ENCODE peak calls at places on chromosomes 1 and 21, in six cellular contexts. One of them, this sample, is unnamed.
A peak's percentile ranks its signal among the peaks of the same experiment; 100 is the strongest.

GRCh38 chr1:67908260-67908936 is 75.1 kb upstream of the GNG12 start:
- DNase-seq in ovary: no peak
- DNase-seq in endothelial cell of umbilical vein: peak; percentile 65
- DNase-seq in body of pancreas: no peak
- DNase-seq in A549: no peak
- DNase-seq in IMR-90: peak; percentile 7
- DNase-seq in this sample: no peak

GRCh38 chr1:23224721-23225648 is 7.7 kb upstream of the HTR1D start:
- DNase-seq in endothelial cell of umbilical vein: peak; percentile 78
- DNase-seq in A549: no peak
- DNase-seq in IMR-90: peak; percentile 64
- DNase-seq in ovary: no peak
- DNase-seq in body of pancreas: no peak
- DNase-seq in this sample: no peak

GRCh38 chr21:45830221-45830640 is 151.3 kb upstream of the COL6A1 start:
- DNase-seq in A549: no peak
- DNase-seq in endothelial cell of umbilical vein: no peak
- DNase-seq in ovary: no peak
- DNase-seq in IMR-90: no peak
- DNase-seq in body of pancreas: no peak
- DNase-seq in this sample: no peak

GRCh38 chr1:57307382-57307781 is 116.5 kb downstream of the DAB1 start:
- DNase-seq in body of pancreas: no peak
- DNase-seq in IMR-90: no peak
- DNase-seq in endothelial cell of umbilical vein: no peak
- DNase-seq in ovary: no peak
- DNase-seq in A549: no peak
- DNase-seq in this sample: no peak

GRCh38 chr1:2381741-2382620 is 9.4 kb downstream of the MORN1 start:
- DNase-seq in body of pancreas: peak; percentile 80
- DNase-seq in endothelial cell of umbilical vein: peak; percentile 65
- DNase-seq in A549: peak; percentile 89
- DNase-seq in IMR-90: peak; percentile 70
- DNase-seq in ovary: peak; percentile 84
- DNase-seq in this sample: peak; percentile 79

GRCh38 chr1:48776400-48777218 is at the start of gene BEND5:
- DNase-seq in A549: no peak
- DNase-seq in ovary: peak; percentile 60
- DNase-seq in endothelial cell of umbilical vein: no peak
- DNase-seq in body of pancreas: peak; percentile 54
- DNase-seq in IMR-90: peak; percentile 23
- DNase-seq in this sample: peak; percentile 33

GRCh38 chr1:6083801-6084467 is 38.2 kb downstream of the KCNAB2 start:
- DNase-seq in A549: no peak
- DNase-seq in ovary: no peak
- DNase-seq in body of pancreas: no peak
- DNase-seq in IMR-90: peak; percentile 20
- DNase-seq in endothelial cell of umbilical vein: no peak
- DNase-seq in this sample: no peak

GRCh38 chr1:62908168-62908567 is 124.2 kb downstream of the ATG4C start:
- DNase-seq in A549: no peak
- DNase-seq in IMR-90: no peak
- DNase-seq in ovary: no peak
- DNase-seq in endothelial cell of umbilical vein: no peak
- DNase-seq in body of pancreas: no peak
- DNase-seq in this sample: no peak

GRCh38 chr1:119435061-119435460 is 20.1 kb downstream of the HSD3B2 start:
- DNase-seq in A549: no peak
- DNase-seq in endothelial cell of umbilical vein: no peak
- DNase-seq in IMR-90: no peak
- DNase-seq in body of pancreas: no peak
- DNase-seq in ovary: no peak
- DNase-seq in this sample: no peak

GRCh38 chr21:27513825-27514224 is 546.9 kb upstream of the ADAMTS5 start:
- DNase-seq in ovary: no peak
- DNase-seq in endothelial cell of umbilical vein: peak; percentile 11
- DNase-seq in IMR-90: no peak
- DNase-seq in body of pancreas: no peak
- DNase-seq in A549: no peak
- DNase-seq in this sample: no peak

GRCh38 chr1:11804666-11805453 is 904 bp downstream of the MTHFR start:
- DNase-seq in IMR-90: peak; percentile 56
- DNase-seq in body of pancreas: peak; percentile 55
- DNase-seq in endothelial cell of umbilical vein: peak; percentile 31
- DNase-seq in ovary: peak; percentile 84
- DNase-seq in A549: no peak
- DNase-seq in this sample: peak; percentile 59

GRCh38 chr21:33897098-33897497 is 18.5 kb downstream of the ATP5PO start:
- DNase-seq in A549: no peak
- DNase-seq in body of pancreas: no peak
- DNase-seq in ovary: no peak
- DNase-seq in IMR-90: no peak
- DNase-seq in endothelial cell of umbilical vein: no peak
- DNase-seq in this sample: no peak

GRCh38 chr1:221161571-221162041 is 282.4 kb downstream of the HLX start:
- DNase-seq in endothelial cell of umbilical vein: peak; percentile 94
- DNase-seq in IMR-90: peak; percentile 13
- DNase-seq in body of pancreas: no peak
- DNase-seq in ovary: no peak
- DNase-seq in A549: no peak
- DNase-seq in this sample: no peak

GRCh38 chr1:204507317-204508105 is 8.7 kb upstream of the MDM4 start:
- DNase-seq in ovary: peak; percentile 22
- DNase-seq in endothelial cell of umbilical vein: peak; percentile 36
- DNase-seq in body of pancreas: no peak
- DNase-seq in A549: peak; percentile 44
- DNase-seq in IMR-90: peak; percentile 22
- DNase-seq in this sample: no peak
- TF ChIP-seq POLR2A in ovary: no peak
- TF ChIP-seq POLR2A in endothelial cell of umbilical vein: no peak
- TF ChIP-seq POLR2A in body of pancreas: no peak
- TF ChIP-seq POLR2A in A549: no peak
- TF ChIP-seq POLR2A in IMR-90: no peak
- TF ChIP-seq POLR2A in this sample: no peak

DNA sequence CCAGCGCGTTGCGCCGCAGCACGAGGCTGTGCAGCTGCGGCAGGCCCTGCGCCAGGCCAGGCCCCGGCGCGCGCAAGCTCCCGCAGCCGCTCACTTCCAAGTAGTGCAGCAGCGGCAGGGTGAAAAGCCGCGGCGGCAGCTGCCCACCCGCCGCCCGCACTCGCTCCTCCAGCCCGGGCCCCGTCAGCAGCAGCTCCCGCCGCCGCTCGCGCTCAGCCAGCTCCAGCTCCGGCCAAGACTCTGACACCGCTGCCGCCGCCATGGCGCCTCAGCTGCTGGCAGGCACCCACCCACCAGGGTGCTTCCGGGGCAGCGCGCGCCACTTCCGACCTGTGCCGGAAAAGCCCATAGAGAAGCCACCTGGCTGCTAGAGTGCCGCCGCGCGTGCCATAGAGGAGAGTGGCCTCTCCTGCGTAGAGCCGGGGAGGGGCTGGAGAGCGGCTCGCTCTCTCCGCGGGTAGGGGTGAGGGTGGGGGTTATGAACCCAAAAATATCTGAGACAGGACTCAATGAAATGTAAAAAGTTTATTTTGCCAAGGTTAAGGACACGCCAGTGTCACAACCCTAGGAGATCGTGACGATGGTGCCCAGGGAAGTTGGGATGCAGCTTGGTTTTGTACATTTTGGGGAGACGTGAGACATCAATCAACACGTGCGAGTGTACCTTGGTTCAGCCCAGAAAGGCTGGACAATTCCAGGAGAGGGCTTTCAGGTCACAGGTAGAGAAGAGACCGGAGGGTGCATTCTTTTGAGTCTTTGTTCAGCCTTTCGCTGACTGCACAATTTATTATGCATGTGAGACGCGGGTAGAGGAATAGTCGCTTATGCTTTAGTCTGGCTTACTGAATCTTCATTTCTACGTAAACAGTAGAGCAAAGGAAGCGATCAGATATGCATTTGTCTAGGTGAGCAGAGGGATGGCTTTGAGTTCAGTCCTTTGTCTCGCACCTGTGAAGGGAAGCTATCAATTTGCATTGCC is at the start of gene LRRC47:
- DNase-seq in ovary: peak; percentile 90
- DNase-seq in body of pancreas: peak; percentile 94
- DNase-seq in endothelial cell of umbilical vein: peak; percentile 89
- DNase-seq in A549: peak; percentile 93
- DNase-seq in IMR-90: peak; percentile 87
- DNase-seq in this sample: peak; percentile 92
- TF ChIP-seq POLR2A in ovary: peak; percentile 45
- TF ChIP-seq POLR2A in body of pancreas: peak; percentile 81
- TF ChIP-seq POLR2A in endothelial cell of umbilical vein: peak; percentile 64
- TF ChIP-seq POLR2A in A549: peak; percentile 53
- TF ChIP-seq POLR2A in IMR-90: peak; percentile 76
- TF ChIP-seq POLR2A in this sample: no peak

GRCh38 chr1:183804382-183804781 is 538 bp upstream of the RGL1 start:
- DNase-seq in endothelial cell of umbilical vein: no peak
- DNase-seq in body of pancreas: no peak
- DNase-seq in IMR-90: no peak
- DNase-seq in ovary: peak; percentile 20
- DNase-seq in A549: no peak
- DNase-seq in this sample: no peak

GRCh38 chr1:183806086-183806485 is 1.2 kb downstream of the RGL1 start:
- DNase-seq in ovary: no peak
- DNase-seq in A549: no peak
- DNase-seq in endothelial cell of umbilical vein: peak; percentile 51
- DNase-seq in body of pancreas: no peak
- DNase-seq in IMR-90: peak; percentile 50
- DNase-seq in this sample: no peak

GRCh38 chr1:183806650-183807049 is 1.7 kb downstream of the RGL1 start:
- DNase-seq in IMR-90: no peak
- DNase-seq in ovary: no peak
- DNase-seq in endothelial cell of umbilical vein: no peak
- DNase-seq in A549: no peak
- DNase-seq in body of pancreas: no peak
- DNase-seq in this sample: no peak

GRCh38 chr1:183807549-183808168 is 2.7 kb downstream of the RGL1 start:
- DNase-seq in endothelial cell of umbilical vein: no peak
- DNase-seq in body of pancreas: no peak
- DNase-seq in IMR-90: peak; percentile 87
- DNase-seq in A549: no peak
- DNase-seq in ovary: no peak
- DNase-seq in this sample: no peak

GRCh38 chr1:183804916-183805734 is at the start of gene RGL1:
- DNase-seq in endothelial cell of umbilical vein: peak; percentile 89
- DNase-seq in A549: peak; percentile 25
- DNase-seq in ovary: peak; percentile 74
- DNase-seq in body of pancreas: peak; percentile 38
- DNase-seq in IMR-90: peak; percentile 75
- DNase-seq in this sample: peak; percentile 51
- TF ChIP-seq POLR2A in endothelial cell of umbilical vein: peak; percentile 90
- TF ChIP-seq POLR2A in A549: peak; percentile 55
- TF ChIP-seq POLR2A in ovary: peak; percentile 80
- TF ChIP-seq POLR2A in body of pancreas: peak; percentile 56
- TF ChIP-seq POLR2A in IMR-90: peak; percentile 45
- TF ChIP-seq POLR2A in this sample: no peak

GRCh38 chr21:32346951-32347350 is 45.9 kb downstream of the URB1 start:
- DNase-seq in A549: no peak
- DNase-seq in ovary: no peak
- DNase-seq in body of pancreas: no peak
- DNase-seq in IMR-90: no peak
- DNase-seq in endothelial cell of umbilical vein: no peak
- DNase-seq in this sample: no peak
- TF ChIP-seq POLR2A in A549: no peak
- TF ChIP-seq POLR2A in ovary: no peak
- TF ChIP-seq POLR2A in body of pancreas: no peak
- TF ChIP-seq POLR2A in IMR-90: no peak
- TF ChIP-seq POLR2A in endothelial cell of umbilical vein: no peak
- TF ChIP-seq POLR2A in this sample: no peak

GRCh38 chr21:41447356-41447755 is 21.3 kb downstream of the MX1 start:
- DNase-seq in endothelial cell of umbilical vein: no peak
- DNase-seq in ovary: no peak
- DNase-seq in A549: no peak
- DNase-seq in body of pancreas: no peak
- DNase-seq in IMR-90: no peak
- DNase-seq in this sample: peak; percentile 10
- TF ChIP-seq POLR2A in endothelial cell of umbilical vein: no peak
- TF ChIP-seq POLR2A in ovary: no peak
- TF ChIP-seq POLR2A in A549: no peak
- TF ChIP-seq POLR2A in body of pancreas: no peak
- TF ChIP-seq POLR2A in IMR-90: no peak
- TF ChIP-seq POLR2A in this sample: no peak